ENCODE peak calls at places on chromosomes 7 and 10, in four cellular contexts. One of them, this sample, is unnamed.

GRCh38 chr10:57338823-57339558 is 928.7 kb downstream of the IPMK start:
- DNase-seq in neuronal stem cell: peak; percentile 33
- DNase-seq in lung: no peak
- DNase-seq in prostate gland: no peak
- DNase-seq in this sample: peak; percentile 36

GRCh38 chr7:28903779-28904538 is 54.2 kb downstream of the TRIL start:
- DNase-seq in prostate gland: no peak
- DNase-seq in lung: no peak
- DNase-seq in neuronal stem cell: no peak
- DNase-seq in this sample: no peak

GRCh38 chr10:712089-712488 is 22.6 kb upstream of the DIP2C start:
- DNase-seq in neuronal stem cell: no peak
- DNase-seq in lung: no peak
- DNase-seq in prostate gland: no peak
- DNase-seq in this sample: no peak

GRCh38 chr10:96720422-96721206 is at the start of gene PIK3AP1:
- DNase-seq in neuronal stem cell: peak; percentile 30
- DNase-seq in prostate gland: no peak
- DNase-seq in lung: peak; percentile 52
- DNase-seq in this sample: peak; percentile 34

GRCh38 chr7:34762769-34763168 is 104.8 kb downstream of the NPSR1 start:
- DNase-seq in prostate gland: no peak
- DNase-seq in lung: no peak
- DNase-seq in neuronal stem cell: no peak
- DNase-seq in this sample: no peak

GRCh38 chr10:83252169-83252568 is 887.1 kb upstream of the GHITM start:
- DNase-seq in neuronal stem cell: no peak
- DNase-seq in lung: no peak
- DNase-seq in prostate gland: no peak
- DNase-seq in this sample: no peak

GRCh38 chr10:51397695-51398094 is 301.7 kb downstream of the CSTF2T start:
- DNase-seq in neuronal stem cell: no peak
- DNase-seq in prostate gland: peak; percentile 76
- DNase-seq in lung: peak; percentile 60
- DNase-seq in this sample: no peak

GRCh38 chr10:100339236-100339635 is 7.8 kb upstream of the SCD start:
- DNase-seq in neuronal stem cell: no peak
- DNase-seq in prostate gland: no peak
- DNase-seq in lung: no peak
- DNase-seq in this sample: no peak

GRCh38 chr7:25851332-25852248 is 300.4 kb upstream of the NFE2L3 start:
- DNase-seq in lung: peak; percentile 82
- DNase-seq in neuronal stem cell: no peak
- DNase-seq in prostate gland: peak; percentile 85
- DNase-seq in this sample: peak; percentile 93

GRCh38 chr7:158631574-158632195 is 44.1 kb upstream of the PTPRN2 start:
- DNase-seq in lung: no peak
- DNase-seq in prostate gland: no peak
- DNase-seq in neuronal stem cell: no peak
- DNase-seq in this sample: no peak

GRCh38 chr7:142508251-142508650 is 241.0 kb upstream of the PRSS1 start:
- DNase-seq in prostate gland: no peak
- DNase-seq in neuronal stem cell: no peak
- DNase-seq in lung: no peak
- DNase-seq in this sample: no peak

GRCh38 chr7:18019562-18019961 is 8.1 kb downstream of the PRPS1L1 start:
- DNase-seq in lung: no peak
- DNase-seq in prostate gland: no peak
- DNase-seq in neuronal stem cell: no peak
- DNase-seq in this sample: no peak

GRCh38 chr10:110029448-110029847 is 21.7 kb downstream of the ADD3 start:
- DNase-seq in lung: no peak
- DNase-seq in neuronal stem cell: no peak
- DNase-seq in prostate gland: no peak
- DNase-seq in this sample: no peak

GRCh38 chr10:28730031-28730778 is 52.9 kb downstream of the BAMBI start:
- DNase-seq in prostate gland: no peak
- DNase-seq in lung: no peak
- DNase-seq in neuronal stem cell: no peak
- DNase-seq in this sample: no peak

GRCh38 chr10:34637419-34637911 is 177.6 kb downstream of the PARD3 start:
- DNase-seq in lung: peak; percentile 57
- DNase-seq in neuronal stem cell: peak; percentile 82
- DNase-seq in prostate gland: peak; percentile 52
- DNase-seq in this sample: peak; percentile 78

GRCh38 chr7:111198255-111198654 is 107.3 kb downstream of the LRRN3 start:
- DNase-seq in neuronal stem cell: no peak
- DNase-seq in prostate gland: no peak
- DNase-seq in lung: no peak
- DNase-seq in this sample: no peak

GRCh38 chr10:72693599-72693915 is 1.6 kb downstream of the MCU start:
- DNase-seq in neuronal stem cell: no peak
- DNase-seq in lung: no peak
- DNase-seq in prostate gland: no peak
- DNase-seq in this sample: no peak

GRCh38 chr7:5532520-5533335 is 109.1 kb upstream of the TNRC18 start:
- DNase-seq in lung: peak; percentile 78
- DNase-seq in prostate gland: peak; percentile 70
- DNase-seq in neuronal stem cell: no peak
- DNase-seq in this sample: peak; percentile 65

GRCh38 chr7:129279757-129280156 is 54.9 kb downstream of the AHCYL2 start:
- DNase-seq in lung: no peak
- DNase-seq in neuronal stem cell: no peak
- DNase-seq in prostate gland: no peak
- DNase-seq in this sample: no peak

GRCh38 chr7:44973610-44974401 is 5.0 kb downstream of the MYO1G start:
- DNase-seq in lung: peak; percentile 47
- DNase-seq in prostate gland: no peak
- DNase-seq in neuronal stem cell: no peak
- DNase-seq in this sample: peak; percentile 78
- H3K4me3 ChIP-seq in lung: no peak overlapping the region
- H3K4me3 ChIP-seq in prostate gland: no peak overlapping the region
- H3K4me3 ChIP-seq in neuronal stem cell: no peak overlapping the region
- H3K4me3 ChIP-seq in this sample: no peak overlapping the region

DNA sequence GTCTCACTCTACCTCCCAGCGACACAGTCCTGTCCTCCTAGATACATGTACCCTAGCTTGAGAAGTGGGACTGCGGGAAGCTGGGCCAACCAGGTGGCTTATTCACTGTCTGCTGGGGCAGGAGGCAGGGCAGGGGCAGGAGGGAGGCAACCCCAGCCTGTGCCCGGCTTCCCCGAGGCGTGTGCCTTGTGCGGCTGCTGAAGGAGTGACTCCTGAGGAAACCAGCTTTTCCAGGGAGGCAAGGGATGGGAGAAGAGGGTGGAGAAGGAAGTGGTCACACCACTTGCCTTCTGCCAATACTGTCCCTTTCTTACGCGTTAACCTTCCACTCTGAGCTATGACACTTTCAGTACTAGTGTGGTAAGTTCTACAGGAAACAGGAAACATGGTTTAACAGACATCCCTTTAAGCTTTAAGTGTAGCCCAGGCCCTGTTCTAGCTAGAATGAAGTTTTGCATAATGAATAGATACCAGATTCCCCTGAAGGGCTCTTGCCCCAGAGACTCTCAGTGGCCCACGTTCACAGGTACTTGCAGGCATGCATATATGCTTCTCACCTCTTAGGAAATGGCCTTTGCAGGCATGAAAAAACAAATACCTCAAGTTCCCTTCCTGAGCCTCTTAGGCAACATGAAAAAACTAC is 40.6 kb downstream of the SYPL1 start:
- DNase-seq in neuronal stem cell: no peak
- DNase-seq in lung: peak; percentile 54
- DNase-seq in prostate gland: peak; percentile 61
- DNase-seq in this sample: no peak
- H3K4me3 ChIP-seq in neuronal stem cell: no peak overlapping the region
- H3K4me3 ChIP-seq in lung: no peak overlapping the region
- H3K4me3 ChIP-seq in prostate gland: no peak overlapping the region
- H3K4me3 ChIP-seq in this sample: no peak overlapping the region

GRCh38 chr7:13989944-13990295 is 454 bp upstream of the ETV1 start:
- DNase-seq in lung: no peak
- DNase-seq in prostate gland: peak; percentile 5
- DNase-seq in neuronal stem cell: no peak
- DNase-seq in this sample: peak; percentile 31

GRCh38 chr7:13990319-13990983 is 985 bp upstream of the ETV1 start:
- DNase-seq in lung: peak; percentile 59
- DNase-seq in prostate gland: peak; percentile 21
- DNase-seq in neuronal stem cell: peak; percentile 66
- DNase-seq in this sample: peak; percentile 53

GRCh38 chr7:13992621-13992982 is 3.1 kb upstream of the ETV1 start:
- DNase-seq in lung: no peak
- DNase-seq in neuronal stem cell: no peak
- DNase-seq in prostate gland: no peak
- DNase-seq in this sample: no peak

GRCh38 chr7:13990984-13991790 is 1.7 kb upstream of the ETV1 start:
- DNase-seq in prostate gland: peak; percentile 92
- DNase-seq in lung: peak; percentile 95
- DNase-seq in neuronal stem cell: peak; percentile 96
- DNase-seq in this sample: peak; percentile 97

GRCh38 chr7:13991791-13992620 is 2.5 kb upstream of the ETV1 start:
- DNase-seq in neuronal stem cell: no peak
- DNase-seq in prostate gland: no peak
- DNase-seq in lung: no peak
- DNase-seq in this sample: no peak
- H3K4me3 ChIP-seq in neuronal stem cell: no peak overlapping the region
- H3K4me3 ChIP-seq in prostate gland: peak overlapping the region; percentile 35
- H3K4me3 ChIP-seq in lung: no peak overlapping the region
- H3K4me3 ChIP-seq in this sample: peak overlapping the region; percentile 59

DNA sequence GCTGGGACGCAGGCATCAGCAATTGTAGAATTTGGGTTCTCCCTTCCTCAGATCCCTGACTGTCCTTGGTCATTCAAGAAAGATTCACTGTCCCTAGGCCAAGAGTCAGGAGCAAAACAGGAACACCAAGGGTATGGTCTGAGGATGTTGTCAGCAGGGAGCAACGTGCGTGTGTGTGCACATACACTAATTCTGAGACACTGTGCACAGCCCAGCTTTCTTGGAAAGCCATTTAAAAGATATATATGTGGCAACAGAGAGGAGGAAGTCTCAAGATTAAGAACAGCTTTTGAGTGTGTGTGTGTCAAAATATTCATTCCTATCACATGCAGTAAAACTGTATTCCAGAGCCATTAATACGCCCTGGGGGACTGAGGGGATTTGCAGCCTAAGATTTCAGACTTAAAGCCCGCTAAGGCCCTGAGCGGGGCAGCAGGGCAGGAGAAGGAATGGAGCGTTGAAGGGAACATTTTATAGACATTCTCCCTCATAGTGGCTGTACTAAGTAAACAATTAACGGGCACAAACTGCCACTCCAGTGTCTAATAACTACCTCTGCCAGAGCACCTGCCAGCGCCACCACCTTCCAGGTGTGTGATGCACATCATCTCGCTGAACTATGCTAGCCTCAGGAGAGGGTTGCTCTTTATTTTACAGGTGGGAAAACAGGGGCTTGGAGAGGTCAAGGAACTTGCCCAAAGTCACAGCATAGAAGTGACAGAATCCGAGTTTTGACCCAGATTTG is 2.0 kb downstream of the NOD1 start:
- DNase-seq in prostate gland: peak; percentile 59
- DNase-seq in neuronal stem cell: no peak
- DNase-seq in lung: no peak
- DNase-seq in this sample: no peak
- H3K4me3 ChIP-seq in prostate gland: no peak overlapping the region
- H3K4me3 ChIP-seq in neuronal stem cell: no peak overlapping the region
- H3K4me3 ChIP-seq in lung: no peak overlapping the region
- H3K4me3 ChIP-seq in this sample: no peak overlapping the region